ENCODE peak calls at places on chromosomes 4 and X, in five cellular contexts. One of them, this sample, is unnamed.

GRCh38 chrX:119647552-119648420 is 41.6 kb upstream of the NKRF start:
- DNase-seq in tibial artery: no peak
- DNase-seq in left ventricle myocardium inferior: no peak
- DNase-seq in cardiac fibroblast: no peak
- DNase-seq in GM20000: peak; percentile 63
- DNase-seq in this sample: no peak

GRCh38 chr4:12471193-12471592 is 1012.9 kb downstream of the RAB28 start:
- DNase-seq in tibial artery: no peak
- DNase-seq in left ventricle myocardium inferior: no peak
- DNase-seq in cardiac fibroblast: no peak
- DNase-seq in GM20000: no peak
- DNase-seq in this sample: no peak

GRCh38 chr4:73723945-73724344 is 16.4 kb upstream of the CXCL8 start:
- DNase-seq in tibial artery: no peak
- DNase-seq in left ventricle myocardium inferior: no peak
- DNase-seq in cardiac fibroblast: no peak
- DNase-seq in GM20000: no peak
- DNase-seq in this sample: no peak

GRCh38 chr4:153223935-153224334 is 19.7 kb downstream of the TRIM2 start:
- DNase-seq in tibial artery: no peak
- DNase-seq in left ventricle myocardium inferior: no peak
- DNase-seq in cardiac fibroblast: no peak
- DNase-seq in GM20000: no peak
- DNase-seq in this sample: no peak

GRCh38 chrX:31397119-31397518 is 325.3 kb upstream of the FTHL17 start:
- DNase-seq in tibial artery: no peak
- DNase-seq in left ventricle myocardium inferior: no peak
- DNase-seq in cardiac fibroblast: peak; percentile 34
- DNase-seq in GM20000: no peak
- DNase-seq in this sample: no peak

GRCh38 chrX:10557166-10557565 is 63.2 kb downstream of the MID1 start:
- DNase-seq in tibial artery: no peak
- DNase-seq in left ventricle myocardium inferior: no peak
- DNase-seq in cardiac fibroblast: no peak
- DNase-seq in GM20000: no peak
- DNase-seq in this sample: no peak

GRCh38 chrX:64205441-64205734 is at the start of gene AMER1:
- DNase-seq in tibial artery: no peak
- DNase-seq in left ventricle myocardium inferior: no peak
- DNase-seq in cardiac fibroblast: no peak
- DNase-seq in GM20000: no peak
- DNase-seq in this sample: no peak

GRCh38 chr4:174523003-174523693 is 860 bp upstream of the HPGD start:
- DNase-seq in tibial artery: peak; percentile 28
- DNase-seq in left ventricle myocardium inferior: no peak
- DNase-seq in cardiac fibroblast: peak; percentile 10
- DNase-seq in GM20000: no peak
- DNase-seq in this sample: no peak

GRCh38 chr4:18020145-18020670 is 1.3 kb downstream of the LCORL start:
- DNase-seq in tibial artery: no peak
- DNase-seq in left ventricle myocardium inferior: no peak
- DNase-seq in cardiac fibroblast: peak; percentile 26
- DNase-seq in GM20000: peak; percentile 35
- DNase-seq in this sample: no peak

GRCh38 chr4:180767330-180767729 is 1475.9 kb upstream of the TENM3 start:
- DNase-seq in tibial artery: no peak
- DNase-seq in left ventricle myocardium inferior: no peak
- DNase-seq in cardiac fibroblast: no peak
- DNase-seq in GM20000: no peak
- DNase-seq in this sample: no peak

GRCh38 chr4:55446578-55446922 is 50.8 kb downstream of the TMEM165 start:
- DNase-seq in tibial artery: no peak
- DNase-seq in left ventricle myocardium inferior: no peak
- DNase-seq in cardiac fibroblast: peak; percentile 34
- DNase-seq in GM20000: no peak
- DNase-seq in this sample: no peak

GRCh38 chr4:175784986-175785525 is 27.0 kb downstream of the GPM6A start:
- DNase-seq in tibial artery: no peak
- DNase-seq in left ventricle myocardium inferior: no peak
- DNase-seq in cardiac fibroblast: no peak
- DNase-seq in GM20000: no peak
- DNase-seq in this sample: no peak

GRCh38 chr4:112370466-112370865 is 73.3 kb downstream of the ALPK1 start:
- DNase-seq in tibial artery: no peak
- DNase-seq in left ventricle myocardium inferior: no peak
- DNase-seq in cardiac fibroblast: no peak
- DNase-seq in GM20000: no peak
- DNase-seq in this sample: no peak

GRCh38 chr4:70183940-70184246 is 11.6 kb upstream of the ODAM start:
- DNase-seq in tibial artery: no peak
- DNase-seq in left ventricle myocardium inferior: no peak
- DNase-seq in cardiac fibroblast: no peak
- DNase-seq in GM20000: no peak
- DNase-seq in this sample: no peak

GRCh38 chr4:26410385-26411293 is 79.6 kb downstream of the CCKAR start:
- DNase-seq in tibial artery: no peak
- DNase-seq in left ventricle myocardium inferior: no peak
- DNase-seq in cardiac fibroblast: peak; percentile 77
- DNase-seq in GM20000: peak; percentile 39
- DNase-seq in this sample: no peak

GRCh38 chr4:69122476-69122875 is 26.2 kb downstream of the UGT2B7 start:
- DNase-seq in tibial artery: no peak
- DNase-seq in left ventricle myocardium inferior: no peak
- DNase-seq in cardiac fibroblast: no peak
- DNase-seq in GM20000: no peak
- DNase-seq in this sample: no peak

GRCh38 chr4:85302756-85303155 is 172.2 kb upstream of the ARHGAP24 start:
- DNase-seq in tibial artery: no peak
- DNase-seq in left ventricle myocardium inferior: no peak
- DNase-seq in cardiac fibroblast: no peak
- DNase-seq in GM20000: no peak
- DNase-seq in this sample: no peak

GRCh38 chr4:99300934-99301333 is 10.1 kb upstream of the ADH1A start:
- DNase-seq in tibial artery: peak; percentile 93
- DNase-seq in left ventricle myocardium inferior: peak; percentile 77
- DNase-seq in cardiac fibroblast: peak; percentile 99
- DNase-seq in GM20000: no peak
- DNase-seq in this sample: peak; percentile 66

GRCh38 chrX:9693307-9694001 is 72.2 kb downstream of the GPR143 start:
- DNase-seq in tibial artery: no peak
- DNase-seq in left ventricle myocardium inferior: no peak
- DNase-seq in cardiac fibroblast: no peak
- DNase-seq in GM20000: no peak
- DNase-seq in this sample: no peak

GRCh38 chr4:126046081-126046614 is 731.4 kb downstream of the FAT4 start:
- DNase-seq in tibial artery: no peak
- DNase-seq in left ventricle myocardium inferior: no peak
- DNase-seq in cardiac fibroblast: peak; percentile 13
- DNase-seq in GM20000: no peak
- DNase-seq in this sample: no peak

GRCh38 chr4:118683513-118683912 is 1.7 kb upstream of the METTL14 start:
- DNase-seq in tibial artery: no peak
- DNase-seq in left ventricle myocardium inferior: no peak
- DNase-seq in cardiac fibroblast: peak; percentile 11
- DNase-seq in GM20000: peak; percentile 4
- DNase-seq in this sample: no peak

GRCh38 chr4:118680808-118681207 is 4.4 kb upstream of the METTL14 start:
- DNase-seq in tibial artery: no peak
- DNase-seq in left ventricle myocardium inferior: no peak
- DNase-seq in cardiac fibroblast: no peak
- DNase-seq in GM20000: no peak
- DNase-seq in this sample: no peak

GRCh38 chr4:118682928-118683327 is 2.3 kb upstream of the METTL14 start:
- DNase-seq in tibial artery: no peak
- DNase-seq in left ventricle myocardium inferior: no peak
- DNase-seq in cardiac fibroblast: peak; percentile 60
- DNase-seq in GM20000: no peak
- DNase-seq in this sample: no peak

GRCh38 chr4:118684873-118685811 is at the start of gene METTL14:
- DNase-seq in tibial artery: peak; percentile 94
- DNase-seq in left ventricle myocardium inferior: peak; percentile 93
- DNase-seq in cardiac fibroblast: peak; percentile 94
- DNase-seq in GM20000: peak; percentile 84
- DNase-seq in this sample: peak; percentile 75
- TF ChIP-seq CTCF in tibial artery: no peak
- TF ChIP-seq CTCF in left ventricle myocardium inferior: peak; percentile 43
- TF ChIP-seq CTCF in cardiac fibroblast: no peak
- TF ChIP-seq CTCF in GM20000: no peak
- TF ChIP-seq CTCF in this sample: no peak

GRCh38 chr4:137927972-137928371 is 314.2 kb downstream of the SLC7A11 start:
- DNase-seq in tibial artery: no peak
- DNase-seq in left ventricle myocardium inferior: no peak
- DNase-seq in cardiac fibroblast: no peak
- DNase-seq in GM20000: no peak
- DNase-seq in this sample: no peak
- TF ChIP-seq CTCF in tibial artery: no peak
- TF ChIP-seq CTCF in left ventricle myocardium inferior: no peak
- TF ChIP-seq CTCF in cardiac fibroblast: no peak
- TF ChIP-seq CTCF in GM20000: no peak
- TF ChIP-seq CTCF in this sample: no peak

GRCh38 chr4:140012688-140013087 is 141.3 kb downstream of the MAML3 start:
- DNase-seq in tibial artery: peak; percentile 58
- DNase-seq in left ventricle myocardium inferior: peak; percentile 38
- DNase-seq in cardiac fibroblast: peak; percentile 92
- DNase-seq in GM20000: peak; percentile 27
- DNase-seq in this sample: no peak
- TF ChIP-seq CTCF in tibial artery: peak; percentile 42
- TF ChIP-seq CTCF in left ventricle myocardium inferior: peak; percentile 75
- TF ChIP-seq CTCF in cardiac fibroblast: peak; percentile 64
- TF ChIP-seq CTCF in GM20000: peak; percentile 23
- TF ChIP-seq CTCF in this sample: no peak

GRCh38 chrX:103488332-103488731 is 31.0 kb downstream of the RAB40A start:
- DNase-seq in tibial artery: no peak
- DNase-seq in left ventricle myocardium inferior: no peak
- DNase-seq in cardiac fibroblast: peak; percentile 41
- DNase-seq in GM20000: no peak
- DNase-seq in this sample: no peak
- TF ChIP-seq CTCF in tibial artery: peak; percentile 30
- TF ChIP-seq CTCF in left ventricle myocardium inferior: peak; percentile 35
- TF ChIP-seq CTCF in cardiac fibroblast: peak; percentile 33
- TF ChIP-seq CTCF in GM20000: no peak
- TF ChIP-seq CTCF in this sample: peak; percentile 37

GRCh38 chr4:105139646-105140045 is 7.0 kb upstream of the TET2 start:
- DNase-seq in tibial artery: no peak
- DNase-seq in left ventricle myocardium inferior: no peak
- DNase-seq in cardiac fibroblast: peak; percentile 58
- DNase-seq in GM20000: no peak
- DNase-seq in this sample: no peak
- TF ChIP-seq CTCF in tibial artery: no peak
- TF ChIP-seq CTCF in left ventricle myocardium inferior: no peak
- TF ChIP-seq CTCF in cardiac fibroblast: no peak
- TF ChIP-seq CTCF in GM20000: no peak
- TF ChIP-seq CTCF in this sample: no peak

GRCh38 chr4:7187297-7187592 is 5.1 kb upstream of the SORCS2 start:
- DNase-seq in tibial artery: peak; percentile 5
- DNase-seq in left ventricle myocardium inferior: no peak
- DNase-seq in cardiac fibroblast: no peak
- DNase-seq in GM20000: no peak
- DNase-seq in this sample: no peak
- TF ChIP-seq CTCF in tibial artery: no peak
- TF ChIP-seq CTCF in left ventricle myocardium inferior: no peak
- TF ChIP-seq CTCF in cardiac fibroblast: no peak
- TF ChIP-seq CTCF in GM20000: no peak
- TF ChIP-seq CTCF in this sample: no peak

DNA sequence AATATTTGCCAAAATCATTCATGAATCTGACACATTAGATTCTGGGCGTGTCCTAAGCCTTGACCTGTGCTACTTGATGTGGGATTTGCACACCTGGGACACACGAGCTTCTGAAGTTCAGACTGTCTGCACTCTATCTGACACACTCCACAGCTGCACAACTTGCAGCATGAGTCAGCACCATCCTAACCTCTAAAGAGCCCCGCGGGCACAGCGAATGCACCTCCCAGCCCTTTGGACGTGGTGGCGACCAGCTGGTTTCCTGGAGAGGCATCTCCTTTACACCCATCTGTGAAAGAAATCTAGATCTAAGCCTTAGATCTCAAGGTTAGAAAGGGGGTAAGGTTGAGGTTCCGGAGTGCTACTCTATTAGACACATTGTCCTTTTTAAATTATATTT is 69.2 kb downstream of the SORBS2 start:
- DNase-seq in tibial artery: no peak
- DNase-seq in left ventricle myocardium inferior: no peak
- DNase-seq in cardiac fibroblast: peak; percentile 59
- DNase-seq in GM20000: no peak
- DNase-seq in this sample: no peak
- TF ChIP-seq CTCF in tibial artery: no peak
- TF ChIP-seq CTCF in left ventricle myocardium inferior: no peak
- TF ChIP-seq CTCF in cardiac fibroblast: no peak
- TF ChIP-seq CTCF in GM20000: no peak
- TF ChIP-seq CTCF in this sample: no peak